ENCODE peak calls at places on chromosomes 13 and 19, in six cellular contexts. One of them, this sample, is unnamed.

GRCh38 chr19:41887711-41888382 is 4.9 kb downstream of the ARHGEF1 start:
- DNase-seq in tibial nerve: no peak
- DNase-seq in transverse colon: peak; percentile 77
- DNase-seq in stomach: peak; percentile 76
- DNase-seq in adrenal gland: no peak
- DNase-seq in NB4: peak; percentile 28
- DNase-seq in this sample: no peak

GRCh38 chr13:94192576-94192975 is 286.9 kb downstream of the DCT start:
- DNase-seq in tibial nerve: no peak
- DNase-seq in transverse colon: peak; percentile 15
- DNase-seq in stomach: no peak
- DNase-seq in adrenal gland: no peak
- DNase-seq in NB4: peak; percentile 50
- DNase-seq in this sample: no peak

GRCh38 chr13:37981932-37982331 is 112.4 kb upstream of the TRPC4 start:
- DNase-seq in tibial nerve: no peak
- DNase-seq in transverse colon: no peak
- DNase-seq in stomach: no peak
- DNase-seq in adrenal gland: no peak
- DNase-seq in NB4: no peak
- DNase-seq in this sample: no peak

GRCh38 chr13:31236211-31236786 is 36.5 kb downstream of the B3GLCT start:
- DNase-seq in tibial nerve: no peak
- DNase-seq in transverse colon: no peak
- DNase-seq in stomach: no peak
- DNase-seq in adrenal gland: no peak
- DNase-seq in NB4: peak; percentile 63
- DNase-seq in this sample: no peak

GRCh38 chr13:112684444-112684843 is 5.4 kb upstream of the ATP11A start:
- DNase-seq in tibial nerve: no peak
- DNase-seq in transverse colon: no peak
- DNase-seq in stomach: no peak
- DNase-seq in adrenal gland: no peak
- DNase-seq in NB4: no peak
- DNase-seq in this sample: no peak

GRCh38 chr13:111184685-111185401 is 69.7 kb downstream of the ARHGEF7 start:
- DNase-seq in tibial nerve: no peak
- DNase-seq in transverse colon: peak; percentile 36
- DNase-seq in stomach: no peak
- DNase-seq in adrenal gland: no peak
- DNase-seq in NB4: peak; percentile 83
- DNase-seq in this sample: peak; percentile 58

GRCh38 chr13:110593430-110594130 is 21.8 kb upstream of the NAXD start:
- DNase-seq in tibial nerve: no peak
- DNase-seq in transverse colon: no peak
- DNase-seq in stomach: no peak
- DNase-seq in adrenal gland: peak; percentile 35
- DNase-seq in NB4: peak; percentile 78
- DNase-seq in this sample: peak; percentile 38

GRCh38 chr19:35141627-35142401 is 1.2 kb upstream of the FXYD7 start:
- DNase-seq in tibial nerve: no peak
- DNase-seq in transverse colon: no peak
- DNase-seq in stomach: no peak
- DNase-seq in adrenal gland: no peak
- DNase-seq in NB4: no peak
- DNase-seq in this sample: no peak

GRCh38 chr13:38213307-38213706 is 136.3 kb upstream of the UFM1 start:
- DNase-seq in tibial nerve: no peak
- DNase-seq in transverse colon: no peak
- DNase-seq in stomach: no peak
- DNase-seq in adrenal gland: no peak
- DNase-seq in NB4: no peak
- DNase-seq in this sample: no peak

GRCh38 chr19:3687774-3688706 is 12.2 kb downstream of the PIP5K1C start:
- DNase-seq in tibial nerve: no peak
- DNase-seq in transverse colon: peak; percentile 54
- DNase-seq in stomach: peak; percentile 67
- DNase-seq in adrenal gland: no peak
- DNase-seq in NB4: no peak
- DNase-seq in this sample: peak; percentile 70

GRCh38 chr19:5484398-5485285 is 29.4 kb downstream of the ZNRF4 start:
- DNase-seq in tibial nerve: no peak
- DNase-seq in transverse colon: no peak
- DNase-seq in stomach: peak; percentile 29
- DNase-seq in adrenal gland: no peak
- DNase-seq in NB4: no peak
- DNase-seq in this sample: no peak

GRCh38 chr13:65584126-65584525 is 1646.0 kb downstream of the PCDH9 start:
- DNase-seq in tibial nerve: no peak
- DNase-seq in transverse colon: no peak
- DNase-seq in stomach: no peak
- DNase-seq in adrenal gland: no peak
- DNase-seq in NB4: no peak
- DNase-seq in this sample: no peak

GRCh38 chr13:90717451-90717936 is 630.0 kb upstream of the MIR17HG start:
- DNase-seq in tibial nerve: no peak
- DNase-seq in transverse colon: no peak
- DNase-seq in stomach: no peak
- DNase-seq in adrenal gland: peak; percentile 28
- DNase-seq in NB4: no peak
- DNase-seq in this sample: no peak

GRCh38 chr13:100890645-100891044 is 216.1 kb upstream of the TMTC4 start:
- DNase-seq in tibial nerve: no peak
- DNase-seq in transverse colon: no peak
- DNase-seq in stomach: no peak
- DNase-seq in adrenal gland: no peak
- DNase-seq in NB4: no peak
- DNase-seq in this sample: no peak

GRCh38 chr13:112820318-112820717 is 130.5 kb downstream of the ATP11A start:
- DNase-seq in tibial nerve: no peak
- DNase-seq in transverse colon: no peak
- DNase-seq in stomach: peak; percentile 21
- DNase-seq in adrenal gland: no peak
- DNase-seq in NB4: no peak
- DNase-seq in this sample: no peak

GRCh38 chr19:44640518-44640917 is 3.2 kb upstream of the PVR start:
- DNase-seq in tibial nerve: no peak
- DNase-seq in transverse colon: no peak
- DNase-seq in stomach: no peak
- DNase-seq in adrenal gland: no peak
- DNase-seq in NB4: no peak
- DNase-seq in this sample: no peak
- TF ChIP-seq POLR2A in tibial nerve: no peak
- TF ChIP-seq POLR2A in transverse colon: no peak
- TF ChIP-seq POLR2A in stomach: no peak
- TF ChIP-seq POLR2A in adrenal gland: no peak
- TF ChIP-seq POLR2A in NB4: no peak
- TF ChIP-seq POLR2A in this sample: no peak

GRCh38 chr13:40664100-40665060 is 2.1 kb downstream of the FOXO1 start:
- DNase-seq in tibial nerve: peak; percentile 73
- DNase-seq in transverse colon: peak; percentile 90
- DNase-seq in stomach: peak; percentile 82
- DNase-seq in adrenal gland: peak; percentile 79
- DNase-seq in NB4: peak; percentile 64
- DNase-seq in this sample: peak; percentile 42
- TF ChIP-seq POLR2A in tibial nerve: no peak
- TF ChIP-seq POLR2A in transverse colon: peak; percentile 53
- TF ChIP-seq POLR2A in stomach: no peak
- TF ChIP-seq POLR2A in adrenal gland: peak; percentile 83
- TF ChIP-seq POLR2A in NB4: no peak
- TF ChIP-seq POLR2A in this sample: peak; percentile 49

GRCh38 chr19:48961673-48962028 is 3.5 kb upstream of the FTL start:
- DNase-seq in tibial nerve: no peak
- DNase-seq in transverse colon: no peak
- DNase-seq in stomach: no peak
- DNase-seq in adrenal gland: no peak
- DNase-seq in NB4: no peak
- DNase-seq in this sample: no peak

GRCh38 chr19:48961051-48961649 is 4.0 kb upstream of the FTL start:
- DNase-seq in tibial nerve: no peak
- DNase-seq in transverse colon: peak; percentile 32
- DNase-seq in stomach: no peak
- DNase-seq in adrenal gland: no peak
- DNase-seq in NB4: no peak
- DNase-seq in this sample: no peak

GRCh38 chr19:48963371-48964204 is 1.5 kb upstream of the FTL start:
- DNase-seq in tibial nerve: peak; percentile 68
- DNase-seq in transverse colon: peak; percentile 88
- DNase-seq in stomach: peak; percentile 77
- DNase-seq in adrenal gland: peak; percentile 68
- DNase-seq in NB4: peak; percentile 84
- DNase-seq in this sample: peak; percentile 72

GRCh38 chr19:48962849-48963165 is 2.3 kb upstream of the FTL start:
- DNase-seq in tibial nerve: no peak
- DNase-seq in transverse colon: no peak
- DNase-seq in stomach: no peak
- DNase-seq in adrenal gland: no peak
- DNase-seq in NB4: no peak
- DNase-seq in this sample: no peak

GRCh38 chr19:48962029-48962848 is 2.9 kb upstream of the FTL start:
- DNase-seq in tibial nerve: no peak
- DNase-seq in transverse colon: peak; percentile 90
- DNase-seq in stomach: peak; percentile 79
- DNase-seq in adrenal gland: peak; percentile 59
- DNase-seq in NB4: peak; percentile 87
- DNase-seq in this sample: peak; percentile 80
- TF ChIP-seq POLR2A in tibial nerve: no peak
- TF ChIP-seq POLR2A in transverse colon: peak; percentile 94
- TF ChIP-seq POLR2A in stomach: no peak
- TF ChIP-seq POLR2A in adrenal gland: no peak
- TF ChIP-seq POLR2A in NB4: peak; percentile 38
- TF ChIP-seq POLR2A in this sample: peak; percentile 84

DNA sequence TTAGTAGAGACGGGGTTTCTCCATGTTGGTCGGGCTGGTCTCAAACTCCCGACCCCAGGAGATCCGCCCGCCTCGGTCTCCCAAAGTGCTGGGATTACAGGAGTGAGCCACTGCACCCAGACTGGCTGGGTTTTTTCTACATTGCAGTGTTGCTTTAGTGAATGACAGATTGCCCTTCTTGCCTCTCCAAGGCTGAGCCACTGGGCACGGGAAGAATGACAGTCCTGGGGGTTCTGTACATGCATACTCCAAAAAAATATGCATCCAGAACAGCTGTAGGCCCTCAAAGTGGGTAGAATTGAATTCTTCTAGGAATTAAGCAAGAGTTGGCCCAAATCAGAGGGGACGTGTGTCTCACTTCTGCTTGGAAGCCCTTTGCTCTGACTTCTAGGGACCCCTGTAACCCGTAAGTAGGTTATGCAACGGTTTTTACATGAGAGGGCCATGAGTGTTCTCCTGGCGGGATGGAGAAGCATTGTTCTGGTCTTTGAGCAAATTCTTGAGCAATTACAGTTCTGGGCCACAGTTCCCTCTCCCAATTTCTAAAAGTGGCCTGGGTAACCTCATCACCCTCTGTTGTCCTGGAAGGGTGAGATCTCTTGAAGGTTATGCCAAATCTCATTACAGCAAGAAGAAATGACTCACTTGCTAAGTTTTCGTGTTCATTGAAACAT is 3.6 kb downstream of the ACTN4 start:
- DNase-seq in tibial nerve: no peak
- DNase-seq in transverse colon: no peak
- DNase-seq in stomach: no peak
- DNase-seq in adrenal gland: peak; percentile 68
- DNase-seq in NB4: peak; percentile 81
- DNase-seq in this sample: no peak
- TF ChIP-seq POLR2A in tibial nerve: no peak
- TF ChIP-seq POLR2A in transverse colon: peak; percentile 6
- TF ChIP-seq POLR2A in stomach: no peak
- TF ChIP-seq POLR2A in adrenal gland: peak; percentile 40
- TF ChIP-seq POLR2A in NB4: no peak
- TF ChIP-seq POLR2A in this sample: no peak

DNA sequence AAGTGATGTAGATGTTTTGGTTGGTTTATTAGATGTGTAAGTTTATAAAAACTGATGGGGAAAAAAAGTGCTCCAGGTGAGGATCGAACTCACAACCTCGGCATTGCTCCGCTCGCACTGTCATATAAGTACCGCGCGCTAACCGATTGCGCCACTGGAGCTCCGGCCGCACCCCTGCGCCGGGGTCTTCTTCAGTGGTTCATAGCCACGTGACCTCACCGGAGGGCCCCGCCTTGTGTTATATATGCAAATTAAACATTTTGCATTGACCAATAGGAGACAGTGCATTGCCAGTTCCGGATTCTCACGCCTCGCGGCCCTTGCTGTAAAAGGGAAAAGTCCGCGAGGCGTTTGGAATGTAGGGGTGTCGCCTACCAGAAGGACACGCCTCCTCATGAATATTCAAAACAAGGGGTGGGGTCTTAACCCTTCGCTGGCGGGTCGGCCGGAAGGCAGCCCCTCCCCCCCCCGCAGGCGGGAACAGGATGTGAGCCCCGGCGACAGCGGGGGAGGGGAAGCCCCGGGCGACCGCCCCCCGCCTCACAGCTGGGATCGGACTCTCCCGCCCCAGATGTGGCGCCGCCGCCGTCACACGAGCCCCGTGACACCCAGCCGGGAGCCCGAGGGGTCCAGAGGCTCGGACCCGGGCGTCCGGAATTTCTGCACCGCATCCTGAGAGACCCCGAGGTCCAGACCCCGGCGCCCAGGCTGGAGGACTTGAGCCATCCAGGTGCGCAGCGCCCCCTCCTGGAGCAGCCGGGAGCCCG is at the start of gene PLEKHG2:
- DNase-seq in tibial nerve: peak; percentile 97
- DNase-seq in transverse colon: peak; percentile 97
- DNase-seq in stomach: peak; percentile 97
- DNase-seq in adrenal gland: peak; percentile 98
- DNase-seq in NB4: peak; percentile 97
- DNase-seq in this sample: peak; percentile 95
- TF ChIP-seq POLR2A in tibial nerve: peak; percentile 46
- TF ChIP-seq POLR2A in transverse colon: peak; percentile 95
- TF ChIP-seq POLR2A in stomach: no peak
- TF ChIP-seq POLR2A in adrenal gland: peak; percentile 89
- TF ChIP-seq POLR2A in NB4: peak; percentile 35
- TF ChIP-seq POLR2A in this sample: peak; percentile 85

This sample was measured in GM12892.